ENCODE peak calls at places on chromosome 17, in four cellular contexts. G, M, I and R are unnamed samples.

GRCh38 chr17:9544221-9544620 is 31.4 kb downstream of the STX8 start:
- DNase-seq in G (no peak), M (no peak), I (no peak), R (no peak)

GRCh38 chr17:44221862-44222111 is 2.3 kb upstream of the UBTF start:
- DNase-seq in G (no peak), M (no peak), I (no peak), R (no peak)

GRCh38 chr17:16374129-16374528 is 6.8 kb upstream of the UBB start:
- DNase-seq in G (peak), M (peak), I (no peak), R (no peak)

GRCh38 chr17:9256944-9257629 is 235.8 kb downstream of the NTN1 start:
- DNase-seq in G (no peak), M (peak), I (no peak), R (no peak)

GRCh38 chr17:82435103-82435502 is 15.4 kb downstream of the CYBC1 start:
- DNase-seq in G (no peak), M (no peak), I (no peak), R (no peak)

GRCh38 chr17:4498461-4499397 is at the start of gene SPNS2:
- DNase-seq in G (peak), M (peak), I (no peak), R (peak)

GRCh38 chr17:81429813-81430510 is 34.7 kb downstream of the BAHCC1 start:
- DNase-seq in G (no peak), M (no peak), I (no peak), R (peak)

GRCh38 chr17:8696951-8697745 is 47.5 kb downstream of the CCDC42 start:
- DNase-seq in G (no peak), M (peak), I (peak), R (no peak)

GRCh38 chr17:79658811-79659207 is 48.0 kb upstream of the RBFOX3 start:
- DNase-seq in G (peak), M (peak), I (peak), R (peak)

GRCh38 chr17:27343972-27344607 is 50.2 kb downstream of the WSB1 start:
- DNase-seq in G (no peak), M (peak), I (no peak), R (no peak)

GRCh38 chr17:79988163-79988971 is 47.3 kb downstream of the TBC1D16 start:
- DNase-seq in G (peak), M (peak), I (peak), R (no peak)

GRCh38 chr17:40679523-40679907 is 14.5 kb upstream of the KRT222 start:
- DNase-seq in G (no peak), M (no peak), I (no peak), R (no peak)

GRCh38 chr17:71334041-71334781 is 786.6 kb upstream of the SOX9 start:
- DNase-seq in G (no peak), M (no peak), I (no peak), R (no peak)

GRCh38 chr17:55664287-55664686 is 58.4 kb downstream of the TMEM100 start:
- DNase-seq in G (no peak), M (no peak), I (no peak), R (peak)

GRCh38 chr17:71423871-71424546 is 696.8 kb upstream of the SOX9 start:
- DNase-seq in G (peak), M (no peak), I (no peak), R (peak)

GRCh38 chr17:35748323-35748960 is 4.6 kb downstream of the GAS2L2 start:
- DNase-seq in G (no peak), M (peak), I (no peak), R (no peak)

GRCh38 chr17:78677303-78678219 is 100.4 kb upstream of the DNAH17 start:
- DNase-seq in G (peak), M (no peak), I (peak), R (peak)

GRCh38 chr17:42067371-42068180 is 17.2 kb upstream of the C17orf113 start:
- DNase-seq in G (peak), M (peak), I (peak), R (peak)

GRCh38 chr17:40841246-40841645 is 18.8 kb upstream of the KRT10 start:
- DNase-seq in G (no peak), M (no peak), I (no peak), R (no peak)

GRCh38 chr17:67639997-67640396 is 77.7 kb upstream of the NOL11 start:
- DNase-seq in G (no peak), M (no peak), I (no peak), R (no peak)

GRCh38 chr17:65297384-65297783 is 160.2 kb downstream of the RGS9 start:
- DNase-seq in G (no peak), M (no peak), I (no peak), R (peak)

GRCh38 chr17:69696645-69697044 is 282.1 kb downstream of the MAP2K6 start:
- DNase-seq in G (no peak), M (no peak), I (no peak), R (no peak)

GRCh38 chr17:19327039-19327776 is 35.3 kb downstream of the B9D1 start:
- DNase-seq in G (peak), M (no peak), I (no peak), R (no peak)

GRCh38 chr17:73290399-73291259 is 21.2 kb downstream of the CDC42EP4 start:
- DNase-seq in G (no peak), M (no peak), I (no peak), R (peak)

GRCh38 chr17:73293480-73293911 is 18.3 kb downstream of the CDC42EP4 start:
- DNase-seq in G (peak), M (no peak), I (no peak), R (peak)

GRCh38 chr17:73291260-73291801 is 20.5 kb downstream of the CDC42EP4 start:
- DNase-seq in G (peak), M (peak), I (no peak), R (peak)

GRCh38 chr17:73293031-73293430 is 18.8 kb downstream of the CDC42EP4 start:
- DNase-seq in G (no peak), M (no peak), I (no peak), R (no peak)

DNA sequence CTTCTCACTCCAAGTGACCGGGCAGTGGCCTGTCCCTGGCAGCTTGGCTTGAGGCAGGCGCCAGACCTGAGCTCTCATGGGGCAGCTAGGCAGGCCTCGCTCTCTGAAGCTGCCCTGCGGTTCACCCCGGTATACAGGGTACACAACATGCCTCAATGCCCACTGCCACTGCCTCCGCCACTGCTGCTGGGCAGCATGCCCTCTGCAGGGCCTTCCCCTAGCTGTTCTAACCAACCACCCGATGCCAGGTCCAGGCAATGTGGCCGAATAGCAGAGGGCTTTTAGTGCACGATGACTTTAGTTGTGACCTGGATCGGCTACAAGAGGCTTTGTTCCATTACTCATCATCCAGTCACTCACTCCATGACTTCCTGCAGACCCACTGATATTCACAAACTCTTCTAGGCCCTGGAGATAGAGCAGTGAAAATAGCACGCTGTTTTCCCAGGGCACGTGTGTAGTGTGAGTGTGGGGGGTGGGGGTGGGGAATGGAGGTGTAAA is 19.7 kb downstream of the CDC42EP4 start:
- DNase-seq in G (peak), M (peak), I (no peak), R (peak)
- H3K4me3 ChIP-seq in G (peak), M (no peak), I (no peak), R (no peak)

DNA sequence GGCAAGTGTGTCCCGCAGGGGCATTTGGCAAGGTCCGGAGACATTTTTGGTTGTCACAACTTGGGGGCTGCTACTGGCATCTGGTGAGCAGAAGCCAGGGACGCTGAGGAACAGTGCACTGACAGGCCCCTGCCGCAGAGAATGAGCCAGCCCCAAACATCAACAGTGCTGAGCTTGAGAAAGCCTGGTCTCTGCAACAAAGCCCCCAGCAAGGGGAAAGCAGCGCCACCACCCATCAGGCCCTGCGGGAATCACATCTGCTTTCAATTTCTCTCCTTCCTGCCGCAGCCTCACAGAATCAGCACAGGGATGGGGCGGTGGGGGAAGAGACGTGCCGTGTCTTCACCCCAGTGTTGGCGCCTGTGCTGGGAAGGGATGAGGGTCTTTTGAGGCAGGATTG is 14.8 kb upstream of the PRPSAP1 start:
- DNase-seq in G (no peak), M (no peak), I (no peak), R (no peak)
- TF ChIP-seq CTCF in G (no peak), M (no peak), I (no peak), R (no peak)

DNA sequence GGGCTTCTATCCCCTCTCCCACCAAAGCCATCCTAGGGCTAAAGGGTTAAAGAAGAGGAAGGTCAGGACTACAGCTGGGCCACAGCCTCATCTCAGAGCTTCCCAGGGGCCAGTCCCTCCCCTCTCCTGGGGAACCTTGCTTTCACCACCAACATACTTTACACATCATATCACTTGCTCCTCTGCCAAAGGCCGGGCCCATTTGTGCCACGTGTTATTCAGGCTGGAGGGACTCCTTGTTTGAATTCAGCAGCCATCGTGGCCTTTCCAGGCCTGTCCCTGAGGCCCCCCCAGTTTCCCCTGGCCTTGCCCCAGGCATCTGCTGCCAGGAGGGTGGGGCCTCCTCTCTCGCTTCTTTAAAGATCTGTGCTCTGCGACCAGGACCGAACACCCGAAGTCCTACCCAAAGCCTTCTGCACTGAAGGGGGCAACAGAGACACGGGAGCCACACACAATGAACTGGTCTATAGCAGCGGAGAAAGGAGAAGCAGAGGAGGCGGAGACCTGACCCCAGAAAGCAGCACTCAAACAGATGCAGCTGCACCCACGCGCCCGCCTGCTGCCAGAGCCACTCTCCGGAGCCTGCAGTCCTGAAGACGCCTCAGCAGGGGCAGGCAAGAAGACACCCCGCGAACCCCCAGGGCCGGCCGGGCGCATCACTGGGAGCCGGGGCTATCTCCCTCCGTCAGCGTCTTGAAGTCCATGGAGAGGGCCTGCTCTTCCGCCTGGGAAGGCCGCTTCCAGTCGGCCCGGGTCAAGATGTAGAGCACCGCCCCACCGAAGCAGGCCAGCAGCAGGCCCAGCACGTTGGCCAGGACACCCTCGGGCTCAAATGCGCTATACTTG is 12.1 kb downstream of the CYB561 start:
- DNase-seq in G (peak), M (no peak), I (no peak), R (peak)
- TF ChIP-seq MYC in G (no peak), M (no peak), I (no peak), R (no peak)

GRCh38 chr17:47841488-47842308 is 625 bp upstream of the SCRN2 start:
- DNase-seq in G (no peak), M (no peak), I (no peak), R (no peak)
- H3K4me3 ChIP-seq in G (no peak), M (no peak), I (peak), R (peak)